ENCODE peak calls at places on chromosome 1, in five cellular contexts. Q is stimulated activated CD8-positive, alpha-beta memory T cell treated with anti-CD3 and anti-CD28 coated beads, Interleukin-7, amount 100 ng/mL, for 24 hours; N is left lobe of liver; M is NCI-H1105; F is naive B cell. D is an unnamed sample.

GRCh38 chr1:235599536-235599935 is 50.0 kb downstream of the GNG4 start:
- DNase-seq in F (no peak), M (no peak), Q (no peak), N (no peak), D (no peak)

GRCh38 chr1:245153645-245154428 is 948 bp upstream of the KIF26B start:
- DNase-seq in M (no peak), Q (no peak), F (peak), N (peak), D (no peak)

GRCh38 chr1:15154480-15155036 is 1.0 kb downstream of the TMEM51 start:
- DNase-seq in N (no peak), M (no peak), F (no peak), Q (no peak), D (no peak)

GRCh38 chr1:26582053-26582835 is 52.7 kb downstream of the RPS6KA1 start:
- DNase-seq in N (no peak), M (no peak), F (no peak), Q (no peak), D (no peak)

GRCh38 chr1:59601032-59601431 is 213.7 kb upstream of the HOOK1 start:
- DNase-seq in M (no peak), N (no peak), Q (no peak), F (no peak), D (no peak)

GRCh38 chr1:174884001-174884400 is 115.7 kb upstream of the CACYBP start:
- DNase-seq in Q (no peak), M (no peak), F (no peak), N (no peak), D (no peak)

GRCh38 chr1:204751883-204752687 is 66.5 kb upstream of the LRRN2 start:
- DNase-seq in N (no peak), M (no peak), F (no peak), Q (no peak), D (no peak)

GRCh38 chr1:174968750-174969244 is 30.9 kb upstream of the CACYBP start:
- DNase-seq in F (no peak), Q (no peak), M (no peak), N (no peak), D (no peak)

GRCh38 chr1:35971601-35972000 is 40.7 kb downstream of the AGO3 start:
- DNase-seq in N (no peak), M (no peak), F (no peak), Q (no peak), D (no peak)

GRCh38 chr1:170253180-170253579 is 107.4 kb downstream of the NTMT2 start:
- DNase-seq in M (no peak), F (no peak), N (no peak), Q (no peak), D (no peak)

GRCh38 chr1:228009116-228009827 is 2.5 kb downstream of the WNT3A start:
- DNase-seq in Q (no peak), M (no peak), F (peak), N (no peak), D (no peak)

GRCh38 chr1:67060811-67061218 is 6.9 kb upstream of the SLC35D1 start:
- DNase-seq in N (no peak), Q (no peak), M (no peak), F (no peak), D (no peak)

GRCh38 chr1:224205438-224205840 is 22.4 kb downstream of the DEGS1 start:
- DNase-seq in M (no peak), Q (no peak), F (no peak), N (no peak), D (no peak)

D was measured in omental fat pad.